ENCODE peak calls at places on chromosomes 6 and 20, in seven cellular contexts. One of them, this sample, is unnamed. For H3K36me3, the result is how much of the 10 kb centered on the place peaks cover.

GRCh38 chr6:87366899-87367298 is 22.3 kb downstream of the C6orf163 start:
- DNase-seq in fibroblast of lung: no peak
- DNase-seq in GM23248: no peak
- DNase-seq in HCT116: no peak
- DNase-seq in MM.1S: no peak
- DNase-seq in GM23338: no peak
- DNase-seq in SK-N-SH: no peak
- DNase-seq in this sample: no peak

GRCh38 chr6:87483929-87484328 is 11.2 kb downstream of the SLC35A1 start:
- DNase-seq in SK-N-SH: peak
- DNase-seq in fibroblast of lung: peak
- DNase-seq in HCT116: peak
- DNase-seq in MM.1S: peak
- DNase-seq in GM23338: peak
- DNase-seq in GM23248: peak
- DNase-seq in this sample: no peak

GRCh38 chr6:37019065-37019450 is 13.6 kb downstream of the FGD2 start:
- DNase-seq in MM.1S: no peak
- DNase-seq in fibroblast of lung: no peak
- DNase-seq in GM23338: no peak
- DNase-seq in HCT116: no peak
- DNase-seq in SK-N-SH: peak
- DNase-seq in GM23248: no peak
- DNase-seq in this sample: no peak

GRCh38 chr6:52063584-52064400 is 23.6 kb downstream of the PKHD1 start:
- DNase-seq in GM23338: peak
- DNase-seq in GM23248: peak
- DNase-seq in HCT116: peak
- DNase-seq in MM.1S: peak
- DNase-seq in fibroblast of lung: peak
- DNase-seq in SK-N-SH: peak
- DNase-seq in this sample: peak

GRCh38 chr6:82980086-82980485 is 85.6 kb downstream of the UBE3D start:
- DNase-seq in GM23248: peak
- DNase-seq in GM23338: no peak
- DNase-seq in MM.1S: no peak
- DNase-seq in HCT116: no peak
- DNase-seq in fibroblast of lung: peak
- DNase-seq in SK-N-SH: no peak
- DNase-seq in this sample: no peak

GRCh38 chr20:62590301-62591121 is 51.8 kb upstream of the SLCO4A1 start:
- DNase-seq in SK-N-SH: no peak
- DNase-seq in GM23338: no peak
- DNase-seq in fibroblast of lung: peak
- DNase-seq in GM23248: peak
- DNase-seq in MM.1S: no peak
- DNase-seq in HCT116: no peak
- DNase-seq in this sample: no peak

GRCh38 chr6:144327081-144327480 is 41.9 kb downstream of the UTRN start:
- DNase-seq in GM23248: no peak
- DNase-seq in MM.1S: no peak
- DNase-seq in GM23338: peak
- DNase-seq in fibroblast of lung: no peak
- DNase-seq in SK-N-SH: no peak
- DNase-seq in HCT116: no peak
- DNase-seq in this sample: no peak

GRCh38 chr6:43584892-43585570 is 9.0 kb downstream of the POLH start:
- DNase-seq in GM23338: no peak
- DNase-seq in SK-N-SH: no peak
- DNase-seq in MM.1S: no peak
- DNase-seq in GM23248: peak
- DNase-seq in HCT116: no peak
- DNase-seq in fibroblast of lung: peak
- DNase-seq in this sample: no peak

GRCh38 chr6:82246802-82247633 is 526 bp downstream of the IBTK start:
- DNase-seq in GM23248: peak
- DNase-seq in fibroblast of lung: peak
- DNase-seq in SK-N-SH: peak
- DNase-seq in GM23338: peak
- DNase-seq in MM.1S: peak
- DNase-seq in HCT116: peak
- DNase-seq in this sample: no peak

GRCh38 chr20:44694159-44694558 is 21.0 kb upstream of the CCN5 start:
- DNase-seq in GM23248: no peak
- DNase-seq in HCT116: no peak
- DNase-seq in SK-N-SH: no peak
- DNase-seq in GM23338: no peak
- DNase-seq in MM.1S: no peak
- DNase-seq in fibroblast of lung: no peak
- DNase-seq in this sample: no peak

GRCh38 chr6:147063469-147064031 is 140.7 kb upstream of the STXBP5 start:
- DNase-seq in SK-N-SH: no peak
- DNase-seq in GM23248: peak
- DNase-seq in GM23338: no peak
- DNase-seq in MM.1S: no peak
- DNase-seq in HCT116: peak
- DNase-seq in fibroblast of lung: peak
- DNase-seq in this sample: peak

GRCh38 chr6:28906674-28907073 is 17.1 kb downstream of the TRIM27 start:
- DNase-seq in HCT116: no peak
- DNase-seq in MM.1S: no peak
- DNase-seq in GM23248: no peak
- DNase-seq in SK-N-SH: no peak
- DNase-seq in GM23338: no peak
- DNase-seq in fibroblast of lung: no peak
- DNase-seq in this sample: no peak
- H3K36me3 ChIP-seq in HCT116: half or more
- H3K36me3 ChIP-seq in MM.1S: under half
- H3K36me3 ChIP-seq in GM23248: half or more
- H3K36me3 ChIP-seq in SK-N-SH: half or more
- H3K36me3 ChIP-seq in GM23338: half or more
- H3K36me3 ChIP-seq in fibroblast of lung: under half
- H3K36me3 ChIP-seq in this sample: under half

DNA sequence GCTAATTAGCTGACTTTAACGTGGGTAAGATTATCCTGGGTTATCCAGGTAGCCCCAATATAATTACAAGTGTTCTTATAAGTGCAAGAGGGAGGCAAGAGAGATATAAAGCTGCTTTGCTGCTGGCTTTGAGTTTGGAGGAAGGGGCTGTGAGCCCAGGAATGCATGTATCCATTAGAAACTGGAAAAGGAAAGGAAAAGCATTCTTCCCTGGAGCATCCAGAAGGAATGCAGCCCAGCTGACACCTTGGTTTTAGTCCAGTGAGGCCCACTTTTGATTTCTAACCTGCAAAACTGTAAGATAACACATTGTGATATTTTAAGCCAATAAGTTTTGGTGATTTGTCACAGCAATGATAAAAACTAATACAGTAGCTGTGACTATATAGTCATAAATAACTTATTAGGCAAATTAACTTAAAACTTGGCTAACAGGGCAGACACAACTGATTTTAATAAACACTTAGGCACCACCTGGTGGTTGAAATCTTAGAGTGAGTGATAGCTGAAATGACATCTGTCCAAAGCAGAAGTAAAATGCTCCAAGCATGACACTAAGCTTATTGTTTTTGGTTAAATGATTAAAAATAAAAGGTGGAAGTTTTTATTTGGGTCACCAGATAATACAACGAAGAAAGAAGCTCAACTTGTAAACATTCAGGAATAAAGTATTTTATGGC is 35.6 kb downstream of the ADGRF4 start:
- DNase-seq in SK-N-SH: peak
- DNase-seq in HCT116: peak
- DNase-seq in fibroblast of lung: no peak
- DNase-seq in MM.1S: peak
- DNase-seq in GM23338: peak
- DNase-seq in GM23248: peak
- DNase-seq in this sample: no peak
- H3K4me2 ChIP-seq in SK-N-SH: no peak
- H3K4me2 ChIP-seq in HCT116: no peak
- H3K4me2 ChIP-seq in fibroblast of lung: no peak
- H3K4me2 ChIP-seq in MM.1S: no peak
- H3K4me2 ChIP-seq in GM23338: peak
- H3K4me2 ChIP-seq in GM23248: no peak
- H3K4me2 ChIP-seq in this sample: no peak

GRCh38 chr6:3786131-3786530 is 34.6 kb upstream of the PXDC1 start:
- DNase-seq in GM23338: no peak
- DNase-seq in GM23248: peak
- DNase-seq in HCT116: no peak
- DNase-seq in SK-N-SH: no peak
- DNase-seq in fibroblast of lung: no peak
- DNase-seq in MM.1S: no peak
- DNase-seq in this sample: no peak
- H2AFZ ChIP-seq in GM23338: no peak
- H2AFZ ChIP-seq in GM23248: no peak
- H2AFZ ChIP-seq in HCT116: no peak
- H2AFZ ChIP-seq in SK-N-SH: no peak
- H2AFZ ChIP-seq in fibroblast of lung: no peak
- H2AFZ ChIP-seq in MM.1S: no peak
- H2AFZ ChIP-seq in this sample: no peak

GRCh38 chr6:96532399-96532798 is 10.8 kb downstream of the UFL1 start:
- DNase-seq in HCT116: no peak
- DNase-seq in MM.1S: no peak
- DNase-seq in SK-N-SH: no peak
- DNase-seq in GM23338: no peak
- DNase-seq in fibroblast of lung: no peak
- DNase-seq in GM23248: no peak
- DNase-seq in this sample: no peak

GRCh38 chr6:96522469-96523009 is 933 bp downstream of the UFL1 start:
- DNase-seq in GM23248: peak
- DNase-seq in SK-N-SH: peak
- DNase-seq in fibroblast of lung: peak
- DNase-seq in GM23338: no peak
- DNase-seq in MM.1S: peak
- DNase-seq in HCT116: no peak
- DNase-seq in this sample: no peak

DNA sequence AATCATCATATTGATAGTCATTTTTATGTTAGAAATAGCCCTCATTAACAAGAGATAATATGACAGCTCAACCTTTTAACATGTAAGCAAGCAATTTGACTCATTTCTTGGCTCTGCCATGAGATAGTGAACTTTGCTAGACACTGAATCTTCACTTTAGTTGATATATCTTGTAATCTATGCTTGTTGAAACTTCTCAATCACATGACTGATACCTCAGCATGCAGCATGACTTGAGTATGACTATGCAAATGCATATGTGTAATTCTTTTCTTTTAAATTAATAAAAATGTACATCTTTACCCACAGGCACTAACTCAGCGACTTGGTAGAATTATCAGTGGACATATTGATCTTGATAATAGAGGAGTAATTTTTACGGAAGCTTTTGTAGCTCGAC is 6.6 kb downstream of the UFL1 start:
- DNase-seq in SK-N-SH: no peak
- DNase-seq in MM.1S: no peak
- DNase-seq in fibroblast of lung: no peak
- DNase-seq in GM23338: no peak
- DNase-seq in HCT116: no peak
- DNase-seq in GM23248: no peak
- DNase-seq in this sample: no peak
- H3K36me3 ChIP-seq in SK-N-SH: half or more
- H3K36me3 ChIP-seq in MM.1S: under half
- H3K36me3 ChIP-seq in fibroblast of lung: under half
- H3K36me3 ChIP-seq in GM23338: under half
- H3K36me3 ChIP-seq in HCT116: under half
- H3K36me3 ChIP-seq in GM23248: half or more
- H3K36me3 ChIP-seq in this sample: under half

GRCh38 chr20:47489448-47489872 is 12.2 kb upstream of the NCOA3 start:
- DNase-seq in HCT116: no peak
- DNase-seq in fibroblast of lung: no peak
- DNase-seq in GM23338: no peak
- DNase-seq in SK-N-SH: no peak
- DNase-seq in MM.1S: peak
- DNase-seq in GM23248: no peak
- DNase-seq in this sample: no peak
- H3K4me2 ChIP-seq in HCT116: no peak
- H3K4me2 ChIP-seq in fibroblast of lung: no peak
- H3K4me2 ChIP-seq in GM23338: no peak
- H3K4me2 ChIP-seq in SK-N-SH: no peak
- H3K4me2 ChIP-seq in MM.1S: no peak
- H3K4me2 ChIP-seq in GM23248: no peak
- H3K4me2 ChIP-seq in this sample: no peak

DNA sequence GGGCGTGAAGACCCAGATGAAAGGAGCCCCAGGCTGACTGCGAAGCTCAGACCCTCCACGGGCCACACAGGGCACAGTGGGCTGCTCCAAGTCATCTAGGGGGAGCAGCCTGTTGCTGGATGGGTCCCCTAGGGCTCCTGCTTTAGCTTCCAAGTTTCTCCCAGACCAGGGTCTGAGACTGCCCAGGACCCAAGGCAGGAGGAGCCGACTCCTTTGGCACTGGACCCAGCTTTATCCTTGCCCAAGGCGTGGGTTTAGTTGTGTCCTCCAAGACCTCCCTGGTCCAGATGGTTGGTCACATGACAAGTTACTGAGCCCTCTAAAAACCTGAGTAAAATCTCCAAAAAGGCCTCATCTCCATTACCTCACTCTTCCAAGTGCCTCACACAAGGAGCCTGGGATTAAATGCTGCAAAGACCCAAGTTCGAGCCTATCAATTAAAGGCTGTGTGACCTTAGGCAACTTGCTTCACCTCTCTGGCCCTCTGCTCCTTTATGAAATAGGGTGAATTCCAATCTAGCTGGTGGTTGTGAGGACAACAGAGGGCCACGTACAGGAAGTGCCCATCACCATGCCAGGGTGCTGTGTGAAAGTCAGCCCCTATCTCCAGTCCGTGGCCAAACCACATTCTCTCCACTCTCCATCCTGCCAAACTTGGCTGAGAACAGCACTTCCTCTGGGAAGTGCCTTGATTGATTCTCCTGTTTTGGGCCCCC is 2.5 kb downstream of the NECAB3 start:
- DNase-seq in HCT116: no peak
- DNase-seq in MM.1S: peak
- DNase-seq in GM23338: no peak
- DNase-seq in GM23248: no peak
- DNase-seq in SK-N-SH: no peak
- DNase-seq in fibroblast of lung: no peak
- DNase-seq in this sample: no peak
- H2AFZ ChIP-seq in HCT116: no peak
- H2AFZ ChIP-seq in MM.1S: no peak
- H2AFZ ChIP-seq in GM23338: no peak
- H2AFZ ChIP-seq in GM23248: no peak
- H2AFZ ChIP-seq in SK-N-SH: no peak
- H2AFZ ChIP-seq in fibroblast of lung: no peak
- H2AFZ ChIP-seq in this sample: no peak

GRCh38 chr6:89682991-89683390 is 44.4 kb upstream of the LYRM2 start:
- DNase-seq in GM23248: no peak
- DNase-seq in GM23338: peak
- DNase-seq in SK-N-SH: no peak
- DNase-seq in HCT116: no peak
- DNase-seq in MM.1S: no peak
- DNase-seq in fibroblast of lung: no peak
- DNase-seq in this sample: no peak
- H3K36me3 ChIP-seq in GM23248: under half
- H3K36me3 ChIP-seq in GM23338: half or more
- H3K36me3 ChIP-seq in SK-N-SH: under half
- H3K36me3 ChIP-seq in HCT116: half or more
- H3K36me3 ChIP-seq in MM.1S: under half
- H3K36me3 ChIP-seq in fibroblast of lung: under half
- H3K36me3 ChIP-seq in this sample: half or more

This sample was measured in keratinocyte.